ENCODE peak calls at places on chromosome 3, in seven cellular contexts. U is glutamatergic neuron, D is progenitor cell of endocrine pancreas, Q is fibroblast of lung, G is fibroblast of mammary gland, C is choroid plexus epithelial cell, V is H9. L is an unnamed sample.

GRCh38 chr3:132549890-132550578 is 47.0 kb upstream of the ACKR4 start:
- DNase-seq in U (no peak), D (no peak), Q (peak; percentile 87), G (peak; percentile 87), C (peak; percentile 87), V (no peak), L (no peak)

GRCh38 chr3:159800434-159801121 is 188.1 kb upstream of the IL12A start:
- DNase-seq in U (no peak), D (no peak), Q (no peak), G (no peak), C (no peak), V (no peak), L (no peak)

GRCh38 chr3:99131876-99132275 is 230.4 kb upstream of the DCBLD2 start:
- DNase-seq in U (no peak), D (no peak), Q (peak; percentile 77), G (no peak), C (peak; percentile 66), V (no peak), L (no peak)

GRCh38 chr3:190912736-190913135 is 50.2 kb upstream of the GMNC start:
- DNase-seq in U (no peak), D (no peak), Q (peak; percentile 2), G (peak; percentile 17), C (no peak), V (no peak), L (no peak)

GRCh38 chr3:149576071-149576564 is 81.7 kb downstream of the WWTR1 start:
- DNase-seq in U (no peak), D (no peak), Q (peak; percentile 99), G (peak; percentile 99), C (peak; percentile 90), V (peak; percentile 62), L (no peak)

GRCh38 chr3:128800241-128801187 is 74.5 kb downstream of the RAB7A start:
- DNase-seq in U (no peak), D (no peak), Q (no peak), G (no peak), C (peak; percentile 87), V (no peak), L (no peak)

GRCh38 chr3:35602395-35602936 is 36.9 kb upstream of the ARPP21 start:
- DNase-seq in U (no peak), D (no peak), Q (no peak), G (no peak), C (no peak), V (no peak), L (no peak)

GRCh38 chr3:175108012-175108411 is 248.9 kb downstream of the NAALADL2 start:
- DNase-seq in U (no peak), D (no peak), Q (no peak), G (no peak), C (no peak), V (no peak), L (no peak)

GRCh38 chr3:52230889-52231499 is 5.5 kb upstream of the TLR9 start:
- DNase-seq in U (no peak), D (no peak), Q (no peak), G (no peak), C (no peak), V (no peak), L (no peak)

GRCh38 chr3:110530902-110531301 is 540.7 kb upstream of the NECTIN3 start:
- DNase-seq in U (no peak), D (no peak), Q (no peak), G (no peak), C (peak; percentile 16), V (no peak), L (no peak)

GRCh38 chr3:119559441-119559963 is at the start of gene CD80:
- DNase-seq in U (peak; percentile 35), D (no peak), Q (peak; percentile 41), G (peak; percentile 52), C (peak; percentile 74), V (peak; percentile 79), L (peak; percentile 45)

GRCh38 chr3:39639344-39640236 is 169.8 kb upstream of the MYRIP start:
- DNase-seq in U (no peak), D (no peak), Q (peak; percentile 98), G (peak; percentile 97), C (peak; percentile 93), V (peak; percentile 47), L (no peak)

GRCh38 chr3:103600844-103601243 is 1166.0 kb downstream of the ZPLD1 start:
- DNase-seq in U (no peak), D (no peak), Q (no peak), G (no peak), C (no peak), V (no peak), L (no peak)

GRCh38 chr3:182837855-182838454 is 44.7 kb downstream of the ATP11B start:
- DNase-seq in U (no peak), D (no peak), Q (peak; percentile 28), G (peak; percentile 56), C (peak; percentile 74), V (no peak), L (no peak)

GRCh38 chr3:106367496-106367895 is 498.7 kb upstream of the CBLB start:
- DNase-seq in U (no peak), D (no peak), Q (no peak), G (peak; percentile 2), C (no peak), V (no peak), L (no peak)

GRCh38 chr3:72560857-72561675 is 287.2 kb downstream of the SHQ1 start:
- DNase-seq in U (no peak), D (no peak), Q (no peak), G (no peak), C (no peak), V (no peak), L (no peak)

GRCh38 chr3:112583105-112583504 is 21.3 kb downstream of the SLC35A5 start:
- DNase-seq in U (no peak), D (no peak), Q (no peak), G (no peak), C (no peak), V (no peak), L (no peak)

GRCh38 chr3:186526256-186526606 is 17.9 kb downstream of the CRYGS start:
- DNase-seq in U (no peak), D (no peak), Q (no peak), G (no peak), C (no peak), V (no peak), L (no peak)

GRCh38 chr3:9169326-9169725 is 80.1 kb downstream of the SRGAP3 start:
- DNase-seq in U (no peak), D (no peak), Q (no peak), G (no peak), C (no peak), V (no peak), L (no peak)

GRCh38 chr3:46405301-46406079 is 1.4 kb downstream of the CCR5AS start:
- DNase-seq in U (no peak), D (no peak), Q (no peak), G (no peak), C (peak; percentile 53), V (no peak), L (no peak)

GRCh38 chr3:14405886-14406238 is 3.5 kb downstream of the SLC6A6 start:
- DNase-seq in U (no peak), D (no peak), Q (no peak), G (no peak), C (no peak), V (no peak), L (no peak)
- TF ChIP-seq CTCF in U (no peak), D (no peak), Q (no peak), G (no peak), C (no peak), V (no peak), L (no peak)

GRCh38 chr3:257826-258225 is 61.3 kb downstream of the CHL1 start:
- DNase-seq in U (no peak), D (no peak), Q (no peak), G (no peak), C (no peak), V (peak; percentile 38), L (no peak)
- TF ChIP-seq CTCF in U (no peak), D (no peak), Q (no peak), G (no peak), C (no peak), V (no peak), L (no peak)

GRCh38 chr3:28951773-28952556 is 328.9 kb upstream of the RBMS3 start:
- DNase-seq in U (no peak), D (no peak), Q (no peak), G (no peak), C (no peak), V (no peak), L (no peak)
- TF ChIP-seq CTCF in U (peak; percentile 32), D (no peak), Q (no peak), G (no peak), C (no peak), V (no peak), L (no peak)

DNA sequence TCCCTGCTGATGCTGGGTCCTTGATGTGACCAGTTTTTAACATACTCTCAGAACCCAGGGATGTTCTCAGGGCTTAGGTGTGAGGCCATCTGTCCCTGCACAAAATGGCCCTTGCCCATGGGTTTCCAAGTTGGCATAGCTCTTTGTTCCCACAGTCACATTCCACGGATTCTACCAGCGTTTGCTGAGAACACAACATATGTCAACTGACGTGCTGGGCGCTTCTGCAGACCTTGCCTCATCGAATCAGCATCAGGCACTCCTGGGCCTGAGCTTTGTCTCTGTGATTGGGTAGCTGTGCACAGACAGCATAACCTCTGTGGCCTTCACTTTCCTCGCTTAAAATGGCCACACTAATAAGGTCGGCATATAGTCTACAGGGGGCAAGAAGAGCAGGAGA is 69.0 kb downstream of the MGLL start:
- DNase-seq in U (no peak), D (no peak), Q (no peak), G (no peak), C (no peak), V (no peak), L (no peak)
- TF ChIP-seq CTCF in U (no peak), D (no peak), Q (no peak), G (no peak), C (no peak), V (no peak), L (no peak)

GRCh38 chr3:68018275-68018674 is 363.9 kb upstream of the SUCLG2 start:
- DNase-seq in U (no peak), D (no peak), Q (no peak), G (no peak), C (no peak), V (no peak), L (no peak)

GRCh38 chr3:68017069-68017468 is 362.7 kb upstream of the SUCLG2 start:
- DNase-seq in U (no peak), D (no peak), Q (no peak), G (no peak), C (no peak), V (no peak), L (no peak)
- TF ChIP-seq CTCF in U (no peak), D (no peak), Q (no peak), G (no peak), C (no peak), V (peak; percentile 46), L (no peak)